ENCODE peak calls at places on chromosomes 12 and 14, in ten cellular contexts. U is cardiac fibroblast, F is mucosa of descending colon, D is AG04450, O is cardiac muscle cell, E is hepatocyte, Q is astrocyte of the cerebellum, R is HFF-Myc, K is colonic mucosa, L is GM12878. H is an unnamed sample.

GRCh38 chr12:76942276-76942675 is 63.5 kb upstream of the CSRP2 start:
- DNase-seq in U (no peak), F (no peak), D (peak; percentile 1), O (no peak), E (no peak), Q (no peak), R (no peak), K (no peak), L (no peak), H (no peak)

GRCh38 chr12:68011882-68012207 is 22.6 kb downstream of the IFNG-AS1 start:
- DNase-seq in U (peak; percentile 16), F (no peak), D (no peak), O (no peak), E (no peak), Q (no peak), R (no peak), K (no peak), L (no peak), H (no peak)

GRCh38 chr12:39764944-39765560 is 145.4 kb upstream of the ABCD2 start:
- DNase-seq in U (peak; percentile 71), F (no peak), D (peak; percentile 7), O (peak; percentile 43), E (peak; percentile 56), Q (peak; percentile 28), R (peak; percentile 11), K (no peak), L (no peak), H (no peak)

GRCh38 chr12:6927379-6927991 is at the start of gene ATN1:
- DNase-seq in U (peak; percentile 75), F (peak; percentile 84), D (peak; percentile 47), O (peak; percentile 87), E (peak; percentile 92), Q (no peak), R (no peak), K (peak; percentile 79), L (no peak), H (peak; percentile 82)

GRCh38 chr12:71662861-71663560 is 637 bp downstream of the ZFC3H1 start:
- DNase-seq in U (peak; percentile 82), F (peak; percentile 85), D (no peak), O (peak; percentile 80), E (peak; percentile 79), Q (peak; percentile 4), R (peak; percentile 9), K (peak; percentile 75), L (no peak), H (peak; percentile 56)

GRCh38 chr14:63134801-63135200 is 69.4 kb upstream of the RHOJ start:
- DNase-seq in U (peak; percentile 31), F (no peak), D (no peak), O (peak; percentile 29), E (peak; percentile 27), Q (peak; percentile 4), R (no peak), K (no peak), L (no peak), H (peak; percentile 14)

GRCh38 chr12:66514581-66514980 is 164.3 kb downstream of the GRIP1 start:
- DNase-seq in U (peak; percentile 33), F (no peak), D (no peak), O (no peak), E (no peak), Q (peak; percentile 32), R (no peak), K (no peak), L (no peak), H (no peak)

GRCh38 chr14:50600849-50601248 is 40.9 kb downstream of the ATL1 start:
- DNase-seq in U (peak; percentile 38), F (no peak), D (no peak), O (peak; percentile 35), E (peak; percentile 9), Q (no peak), R (no peak), K (no peak), L (no peak), H (peak; percentile 26)

GRCh38 chr14:37594238-37594915 is 672 bp downstream of the FOXA1 start:
- DNase-seq in U (peak; percentile 88), F (peak; percentile 56), D (peak; percentile 32), O (peak; percentile 86), E (peak; percentile 90), Q (peak; percentile 61), R (peak; percentile 65), K (peak; percentile 91), L (no peak), H (peak; percentile 69)

GRCh38 chr12:41794341-41794740 is 350.3 kb downstream of the GXYLT1 start:
- DNase-seq in U (no peak), F (no peak), D (no peak), O (no peak), E (no peak), Q (no peak), R (no peak), K (no peak), L (no peak), H (no peak)

GRCh38 chr14:86141966-86142365 is 612.0 kb downstream of the FLRT2 start:
- DNase-seq in U (no peak), F (no peak), D (no peak), O (no peak), E (no peak), Q (no peak), R (no peak), K (no peak), L (no peak), H (no peak)

GRCh38 chr14:68974759-68975347 is 4.2 kb downstream of the ACTN1 start:
- DNase-seq in U (no peak), F (no peak), D (no peak), O (no peak), E (no peak), Q (no peak), R (no peak), K (no peak), L (no peak), H (no peak)

GRCh38 chr14:68977137-68977740 is 1.9 kb downstream of the ACTN1 start:
- DNase-seq in U (no peak), F (no peak), D (no peak), O (peak; percentile 61), E (no peak), Q (no peak), R (no peak), K (no peak), L (no peak), H (no peak)

GRCh38 chr14:68973639-68974038 is 5.5 kb downstream of the ACTN1 start:
- DNase-seq in U (no peak), F (no peak), D (no peak), O (no peak), E (no peak), Q (no peak), R (no peak), K (no peak), L (no peak), H (no peak)

GRCh38 chr14:68976160-68977067 is 2.7 kb downstream of the ACTN1 start:
- DNase-seq in U (no peak), F (peak; percentile 71), D (no peak), O (no peak), E (peak; percentile 58), Q (no peak), R (no peak), K (peak; percentile 60), L (no peak), H (no peak)

DNA sequence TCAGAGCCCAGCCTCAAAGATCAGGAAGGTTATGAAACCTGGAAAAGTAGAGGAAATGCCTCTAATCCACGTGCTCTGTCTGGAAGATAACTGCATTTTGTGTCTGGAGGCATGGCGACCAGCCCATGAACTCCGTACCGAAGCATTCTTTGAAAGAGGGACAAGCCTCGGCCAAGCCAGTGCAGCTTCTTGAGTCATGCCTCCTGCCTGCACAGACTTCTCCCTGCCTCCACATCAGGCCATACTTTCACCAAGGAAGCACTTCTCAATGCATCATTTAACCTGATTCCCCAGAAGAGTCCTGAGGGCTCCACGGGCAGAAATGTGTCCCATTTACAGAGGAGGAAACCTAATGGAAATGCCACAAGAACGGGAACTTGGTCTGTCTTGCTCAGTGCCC is 3.4 kb downstream of the ACTN1 start:
- DNase-seq in U (peak; percentile 86), F (no peak), D (no peak), O (no peak), E (peak; percentile 54), Q (no peak), R (no peak), K (no peak), L (no peak), H (no peak)
- H3K4me3 ChIP-seq in U (peak overlapping the region; percentile 19), F (no peak overlapping the region), D (peak overlapping the region; percentile 97), O (no peak overlapping the region), E (no peak overlapping the region), Q (peak overlapping the region; percentile 98), R (peak overlapping the region; percentile 74), K (no peak overlapping the region), L (no peak overlapping the region), H (no peak overlapping the region)

DNA sequence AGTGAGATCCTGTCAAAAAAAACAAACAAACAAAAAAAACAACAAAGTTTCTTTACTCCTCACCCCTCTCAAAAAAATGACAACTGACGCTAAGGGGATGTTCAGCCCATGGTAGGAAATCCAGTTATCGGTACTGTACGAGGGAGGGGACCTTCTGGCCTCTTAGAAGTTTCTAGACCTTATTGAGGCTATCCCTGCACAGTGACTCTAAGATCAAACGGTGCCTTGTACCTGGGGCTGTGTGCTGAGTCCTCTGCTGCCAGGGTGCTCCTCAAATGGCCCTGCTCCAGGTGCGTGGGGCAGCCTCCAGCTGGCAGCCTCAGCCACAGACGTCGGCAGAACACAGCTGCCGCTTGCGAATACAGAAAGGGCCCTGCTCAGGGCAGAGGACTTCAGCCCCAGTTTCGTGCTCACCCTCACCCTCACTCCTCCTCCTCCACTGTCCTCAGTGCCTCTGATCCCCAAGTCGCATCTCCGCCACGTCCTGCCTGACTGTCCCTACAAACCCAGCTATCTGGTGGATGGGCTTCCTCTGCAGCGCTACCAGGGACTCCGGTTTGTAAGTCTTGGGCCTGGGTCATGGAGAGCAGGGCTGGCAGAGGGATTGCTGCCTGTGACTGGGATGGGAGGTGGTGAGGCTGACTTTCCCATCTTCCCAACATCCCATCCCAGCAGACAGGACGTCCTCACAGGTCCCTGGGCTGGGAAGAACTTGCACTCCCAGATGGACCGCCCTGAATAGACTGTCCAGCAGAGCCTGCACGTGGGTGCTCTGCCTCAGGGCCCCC is 90.9 kb downstream of the B4GALNT3 start:
- DNase-seq in U (no peak), F (peak; percentile 23), D (no peak), O (no peak), E (no peak), Q (no peak), R (no peak), K (no peak), L (no peak), H (no peak)
- H3K4me3 ChIP-seq in U (no peak overlapping the region), F (no peak overlapping the region), D (no peak overlapping the region), O (no peak overlapping the region), E (no peak overlapping the region), Q (no peak overlapping the region), R (no peak overlapping the region), K (no peak overlapping the region), L (no peak overlapping the region), H (no peak overlapping the region)

DNA sequence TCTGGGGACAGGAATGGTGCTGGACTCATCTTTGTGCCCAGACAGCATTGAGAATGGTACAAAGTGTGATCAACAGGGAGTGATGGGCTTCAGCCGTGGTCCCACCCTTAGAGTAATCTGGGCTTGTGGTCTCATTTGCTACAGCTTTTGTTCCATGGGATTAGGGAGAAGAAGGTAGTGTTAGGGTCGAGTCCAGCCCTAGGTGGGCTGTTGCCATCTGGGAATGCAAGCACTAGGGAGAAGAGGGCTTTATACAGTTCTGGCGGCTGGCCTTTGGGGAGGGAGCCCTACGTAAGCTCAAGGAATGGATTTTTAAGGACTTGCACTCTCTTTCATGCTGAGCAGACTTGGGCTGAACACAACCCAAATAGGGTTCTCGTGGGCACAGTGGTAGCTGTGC is 4.9 kb downstream of the PLEKHG3 start:
- DNase-seq in U (no peak), F (no peak), D (no peak), O (no peak), E (no peak), Q (no peak), R (no peak), K (no peak), L (no peak), H (no peak)
- H3K4me3 ChIP-seq in U (no peak overlapping the region), F (no peak overlapping the region), D (no peak overlapping the region), O (no peak overlapping the region), E (no peak overlapping the region), Q (no peak overlapping the region), R (no peak overlapping the region), K (no peak overlapping the region), L (no peak overlapping the region), H (no peak overlapping the region)

GRCh38 chr14:102195446-102195845 is 55.7 kb downstream of the WDR20 start:
- DNase-seq in U (no peak), F (no peak), D (no peak), O (no peak), E (no peak), Q (no peak), R (no peak), K (no peak), L (no peak), H (no peak)
- H3K4me3 ChIP-seq in U (no peak overlapping the region), F (no peak overlapping the region), D (no peak overlapping the region), O (no peak overlapping the region), E (no peak overlapping the region), Q (no peak overlapping the region), R (no peak overlapping the region), K (no peak overlapping the region), L (no peak overlapping the region), H (no peak overlapping the region)